ENCODE peak calls at places on chromosomes 4 and X, in nine cellular contexts. T is A549, A is HepG2, O is WTC11, B is H1, G is SK-N-SH, J is K562, C is HCT116, E is endothelial cell of umbilical vein. L is an unnamed sample.

GRCh38 chrX:71652405-71652804 is 14.9 kb upstream of the LOC101059915 start:
- DNase-seq in T (peak), A (peak), O (peak), B (peak), G (peak), J (peak), C (peak), E (peak), L (peak)

GRCh38 chr4:107619731-107620130 is 100.3 kb downstream of the PAPSS1 start:
- DNase-seq in T (no peak), A (no peak), O (no peak), B (no peak), G (no peak), J (no peak), C (no peak), E (no peak), L (no peak)

GRCh38 chr4:8580321-8581093 is at the start of gene GPR78:
- DNase-seq in T (no peak), A (no peak), O (peak), B (peak), G (peak), J (peak), C (no peak), E (peak), L (peak)

GRCh38 chr4:22984390-22984789 is 291.7 kb downstream of the GBA3 start:
- DNase-seq in T (no peak), A (no peak), O (no peak), B (no peak), G (no peak), J (no peak), C (no peak), E (no peak), L (no peak)

GRCh38 chrX:74293343-74293946 is 10.5 kb upstream of the ZCCHC13 start:
- DNase-seq in T (peak), A (peak), O (peak), B (peak), G (peak), J (peak), C (peak), E (peak), L (peak)

GRCh38 chr4:138686078-138686477 is 329.5 kb upstream of the NOCT start:
- DNase-seq in T (no peak), A (no peak), O (no peak), B (no peak), G (peak), J (no peak), C (no peak), E (no peak), L (no peak)

GRCh38 chr4:123922847-123923246 is 526.3 kb downstream of the SPRY1 start:
- DNase-seq in T (no peak), A (no peak), O (no peak), B (no peak), G (no peak), J (no peak), C (no peak), E (peak), L (no peak)

GRCh38 chr4:23887989-23888388 is 1.9 kb downstream of the PPARGC1A start:
- DNase-seq in T (no peak), A (no peak), O (no peak), B (no peak), G (no peak), J (no peak), C (no peak), E (no peak), L (no peak)

GRCh38 chr4:62271107-62271506 is 1071.0 kb downstream of the ADGRL3 start:
- DNase-seq in T (no peak), A (no peak), O (no peak), B (no peak), G (no peak), J (no peak), C (no peak), E (no peak), L (no peak)

GRCh38 chrX:97858592-97858991 is 974.9 kb downstream of the RPA4 start:
- DNase-seq in T (no peak), A (no peak), O (no peak), B (no peak), G (no peak), J (no peak), C (no peak), E (peak), L (no peak)

GRCh38 chrX:135516376-135516775 is 4.1 kb upstream of the INTS6L start:
- DNase-seq in T (no peak), A (no peak), O (peak), B (no peak), G (no peak), J (peak), C (no peak), E (no peak), L (peak)

GRCh38 chrX:56733459-56734046 is 4.5 kb downstream of the NBDY start:
- DNase-seq in T (peak), A (peak), O (peak), B (peak), G (peak), J (peak), C (no peak), E (peak), L (peak)

GRCh38 chrX:130799393-130799792 is 103.6 kb downstream of the ENOX2 start:
- DNase-seq in T (no peak), A (no peak), O (no peak), B (no peak), G (no peak), J (no peak), C (no peak), E (peak), L (no peak)

GRCh38 chrX:38755319-38755718 is 45.9 kb upstream of the MID1IP1 start:
- DNase-seq in T (no peak), A (no peak), O (no peak), B (no peak), G (no peak), J (no peak), C (no peak), E (no peak), L (no peak)

GRCh38 chrX:38760883-38761282 is 40.4 kb upstream of the MID1IP1 start:
- DNase-seq in T (no peak), A (no peak), O (no peak), B (no peak), G (no peak), J (no peak), C (no peak), E (no peak), L (no peak)
- TF ChIP-seq MAX in T (no peak), A (no peak), O (no peak), B (no peak), G (no peak), J (no peak), C (no peak), E (no peak), L (no peak)

GRCh38 chr4:4386736-4387392 is at the start of gene NSG1:
- DNase-seq in T (no peak), A (no peak), O (peak), B (peak), G (no peak), J (no peak), C (no peak), E (no peak), L (no peak)
- TF ChIP-seq MAX in T (no peak), A (no peak), O (no peak), B (no peak), G (no peak), J (no peak), C (no peak), E (no peak), L (no peak)

DNA sequence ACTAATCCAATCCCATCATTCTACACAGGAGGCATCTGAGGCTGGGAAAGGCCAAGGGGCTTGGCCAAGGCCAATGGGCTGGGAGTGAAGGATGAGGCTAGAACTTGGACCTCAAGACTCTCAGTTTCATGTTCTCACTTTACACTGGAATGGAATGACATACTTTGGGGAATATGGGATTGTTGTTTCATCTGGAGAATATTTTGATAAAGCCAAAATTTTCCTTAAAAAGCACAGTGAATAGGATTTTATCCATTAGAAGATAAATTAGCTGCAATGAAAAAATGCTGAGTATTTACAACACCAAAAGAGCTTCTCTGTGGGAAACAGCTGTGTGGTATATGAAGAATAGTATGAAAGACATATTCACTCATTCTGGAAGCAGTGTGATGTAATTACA is 29.3 kb downstream of the SMIM20 start:
- DNase-seq in T (no peak), A (no peak), O (no peak), B (no peak), G (no peak), J (no peak), C (no peak), E (no peak), L (no peak)
- TF ChIP-seq MAX in T (no peak), A (no peak), O (no peak), B (no peak), G (no peak), J (no peak), C (no peak), E (no peak), L (no peak)

GRCh38 chr4:184392748-184393334 is 81.5 kb downstream of the IRF2 start:
- DNase-seq in T (no peak), A (no peak), O (no peak), B (no peak), G (no peak), J (no peak), C (no peak), E (no peak), L (no peak)
- TF ChIP-seq MAX in T (no peak), A (no peak), O (no peak), B (no peak), G (no peak), J (no peak), C (no peak), E (no peak), L (no peak)

DNA sequence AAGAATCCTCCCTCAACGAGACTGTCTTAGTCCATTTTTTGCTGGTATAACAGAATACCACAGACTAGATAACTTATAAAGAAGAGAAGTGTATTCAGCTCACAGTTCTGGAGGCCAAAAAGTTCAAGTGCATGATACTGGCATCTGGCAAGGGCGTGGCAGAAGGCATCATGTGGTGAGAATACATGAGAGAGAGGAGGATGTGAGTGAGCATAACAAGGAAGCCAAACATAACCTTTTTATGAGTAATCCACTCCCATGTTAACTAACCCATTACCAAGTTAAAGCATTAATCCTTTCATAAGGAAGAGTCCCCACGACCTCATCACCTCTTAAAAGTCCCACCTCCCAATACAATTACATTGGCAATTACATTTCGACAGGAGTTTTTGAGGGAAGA is 504.6 kb downstream of the IQCM start:
- DNase-seq in T (no peak), A (no peak), O (no peak), B (no peak), G (no peak), J (no peak), C (no peak), E (no peak), L (no peak)
- TF ChIP-seq MAX in T (no peak), A (no peak), O (no peak), B (no peak), G (no peak), J (no peak), C (no peak), E (no peak), L (no peak)

GRCh38 chrX:78322863-78323262 is 4.5 kb downstream of the CYSLTR1 start:
- DNase-seq in T (no peak), A (no peak), O (no peak), B (no peak), G (no peak), J (no peak), C (no peak), E (no peak), L (no peak)
- TF ChIP-seq MAX in T (no peak), A (no peak), O (no peak), B (no peak), G (no peak), J (no peak), C (no peak), E (no peak), L (no peak)

GRCh38 chr4:101370663-101371210 is 23.4 kb upstream of the PPP3CA start:
- DNase-seq in T (no peak), A (no peak), O (peak), B (peak), G (no peak), J (no peak), C (no peak), E (no peak), L (no peak)

GRCh38 chr4:101366331-101366730 is 19.0 kb upstream of the PPP3CA start:
- DNase-seq in T (no peak), A (no peak), O (no peak), B (no peak), G (no peak), J (no peak), C (no peak), E (no peak), L (no peak)

DNA sequence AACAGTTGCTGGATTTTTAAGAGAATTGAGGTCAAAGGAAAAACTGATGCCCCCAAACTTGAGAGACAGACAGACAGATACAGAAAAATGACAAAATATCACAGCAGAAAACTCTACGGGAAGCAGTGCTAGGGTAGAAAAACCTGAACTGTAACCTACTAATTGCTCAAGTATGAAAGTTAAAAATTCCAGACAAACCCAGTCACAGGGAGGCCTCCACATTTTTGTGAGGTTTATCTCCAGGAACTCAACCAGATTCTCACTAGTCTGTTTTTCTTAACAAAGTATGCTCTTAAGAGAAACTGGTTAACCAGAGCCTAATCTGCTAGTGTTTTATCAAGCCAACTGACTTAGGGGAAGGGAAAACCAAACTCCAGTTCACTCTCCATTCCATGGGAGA is 19.9 kb upstream of the PPP3CA start:
- DNase-seq in T (no peak), A (no peak), O (no peak), B (no peak), G (no peak), J (no peak), C (no peak), E (no peak), L (no peak)
- TF ChIP-seq MAX in T (no peak), A (no peak), O (no peak), B (no peak), G (no peak), J (no peak), C (peak), E (no peak), L (no peak)

L was measured in NB4.